ENCODE peak calls at places on chromosomes 11 and 22, in four cellular contexts. D is K562, Y is A549, C is HepG2. A is an unnamed sample.

GRCh38 chr11:68998390-68998911 is 14.6 kb downstream of the MRGPRF start:
- DNase-seq in D (peak; percentile 24), Y (no peak), C (no peak), A (peak; percentile 12)

GRCh38 chr11:1202776-1203504 is 19.9 kb upstream of the MUC5B start:
- DNase-seq in D (peak; percentile 67), Y (peak; percentile 89), C (peak; percentile 24), A (peak; percentile 12)

GRCh38 chr11:125724125-125724524 is 22.0 kb upstream of the PATE1 start:
- DNase-seq in D (peak; percentile 9), Y (no peak), C (peak; percentile 22), A (peak; percentile 4)

GRCh38 chr11:4881860-4882500 is at the start of gene OR51T1:
- DNase-seq in D (peak; percentile 66), Y (no peak), C (no peak), A (peak; percentile 40)

GRCh38 chr11:128437137-128437536 is 150.2 kb downstream of the ETS1 start:
- DNase-seq in D (no peak), Y (no peak), C (no peak), A (peak; percentile 79)

GRCh38 chr22:31631381-31631780 is 30.6 kb downstream of the PISD start:
- DNase-seq in D (no peak), Y (no peak), C (no peak), A (no peak)

GRCh38 chr11:119520966-119521365 is 98.0 kb upstream of the THY1 start:
- DNase-seq in D (no peak), Y (no peak), C (no peak), A (no peak)

GRCh38 chr22:37234736-37235711 is 9.0 kb downstream of the RAC2 start:
- DNase-seq in D (no peak), Y (no peak), C (no peak), A (no peak)

GRCh38 chr22:22167791-22168189 is 76.8 kb upstream of the VPREB1 start:
- DNase-seq in D (peak; percentile 15), Y (no peak), C (no peak), A (no peak)

GRCh38 chr11:66604161-66604560 is 11.2 kb downstream of the CCS start:
- DNase-seq in D (peak; percentile 25), Y (no peak), C (no peak), A (no peak)

GRCh38 chr11:127493330-127493729 is 492.8 kb upstream of the KIRREL3 start:
- DNase-seq in D (peak; percentile 1), Y (no peak), C (no peak), A (peak; percentile 19)

DNA sequence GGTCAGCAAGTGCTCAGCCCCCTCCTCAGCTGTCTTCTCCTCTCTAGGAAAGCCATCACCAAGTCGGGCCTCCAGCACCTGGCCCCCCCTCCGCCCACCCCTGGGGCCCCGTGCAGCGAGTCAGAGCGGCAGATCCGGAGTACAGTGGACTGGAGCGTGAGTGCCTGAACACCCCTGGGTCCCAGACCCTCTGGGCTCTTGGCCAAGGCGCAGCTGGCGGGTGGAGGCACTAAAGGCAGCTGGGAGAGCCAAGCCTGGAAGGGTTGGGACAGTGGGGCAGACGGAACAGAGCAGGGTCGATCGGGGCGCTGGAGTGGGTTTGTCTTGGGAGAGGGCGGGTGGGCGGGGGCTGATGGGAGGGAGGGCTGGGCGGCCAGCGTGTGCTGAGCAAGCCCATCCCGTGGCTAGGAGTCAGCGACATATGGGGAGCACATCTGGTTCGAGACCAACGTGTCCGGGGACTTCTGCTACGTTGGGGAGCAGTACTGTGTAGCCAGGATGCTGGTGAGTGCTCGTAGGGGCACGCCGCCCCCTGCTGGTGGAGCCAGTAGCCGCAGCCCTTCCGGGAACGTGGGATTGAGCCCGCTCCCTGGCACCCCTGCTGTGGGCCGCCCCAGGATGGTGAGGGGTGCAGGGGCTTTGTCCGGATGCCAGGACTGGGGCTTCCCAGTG is 14.1 kb upstream of the MDK start:
- DNase-seq in D (peak; percentile 83), Y (no peak), C (peak; percentile 25), A (peak; percentile 59)
- TF ChIP-seq MAZ in D (no peak), Y (no peak), C (no peak), A (peak; percentile 5)

GRCh38 chr11:105693075-105693474 is 83.2 kb downstream of the GRIA4 start:
- DNase-seq in D (no peak), Y (no peak), C (no peak), A (no peak)

DNA sequence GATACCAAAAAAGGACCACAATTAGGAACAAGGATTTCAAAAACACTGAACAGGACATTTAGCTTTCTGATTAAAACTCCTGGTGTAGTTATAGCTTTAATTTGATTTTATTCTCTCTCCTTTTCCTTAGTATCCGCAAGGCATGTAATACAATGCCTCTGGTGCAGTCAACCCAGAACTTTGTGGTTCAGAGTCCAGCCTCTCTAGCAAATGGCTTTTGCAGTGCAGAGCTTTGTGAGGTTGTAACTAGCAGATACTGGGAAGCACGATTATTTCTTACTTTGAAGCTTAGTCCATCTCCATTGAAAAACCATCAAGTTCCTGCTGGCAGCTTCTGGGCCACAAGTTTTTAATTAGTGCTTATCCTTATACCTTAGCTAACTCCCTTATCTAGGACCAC is 79.8 kb downstream of the GRIA4 start:
- DNase-seq in D (no peak), Y (no peak), C (no peak), A (no peak)
- TF ChIP-seq MAZ in D (no peak), Y (no peak), C (no peak), A (no peak)

GRCh38 chr11:19594326-19594725 is 118.3 kb upstream of the NAV2 start:
- DNase-seq in D (no peak), Y (no peak), C (no peak), A (peak; percentile 50)

GRCh38 chr11:19597876-19598275 is 114.8 kb upstream of the NAV2 start:
- DNase-seq in D (no peak), Y (no peak), C (no peak), A (no peak)

GRCh38 chr11:19595499-19595839 is 117.2 kb upstream of the NAV2 start:
- DNase-seq in D (no peak), Y (no peak), C (no peak), A (no peak)

GRCh38 chr11:19597194-19597593 is 115.4 kb upstream of the NAV2 start:
- DNase-seq in D (no peak), Y (no peak), C (no peak), A (peak; percentile 85)

GRCh38 chr11:19595840-19596751 is 116.5 kb upstream of the NAV2 start:
- DNase-seq in D (no peak), Y (peak; percentile 11), C (no peak), A (peak; percentile 90)
- TF ChIP-seq MAZ in D (no peak), Y (no peak), C (no peak), A (peak; percentile 15)

GRCh38 chr22:23591846-23592245 is 11.8 kb upstream of the IGLL1 start:
- DNase-seq in D (no peak), Y (no peak), C (no peak), A (no peak)

GRCh38 chr22:23591203-23591791 is 11.2 kb upstream of the IGLL1 start:
- DNase-seq in D (peak; percentile 60), Y (peak; percentile 38), C (peak; percentile 41), A (peak; percentile 54)
- TF ChIP-seq MAZ in D (no peak), Y (no peak), C (no peak), A (no peak)

GRCh38 chr11:73236879-73237278 is 18.8 kb downstream of the P2RY2 start:
- DNase-seq in D (peak; percentile 71), Y (peak; percentile 69), C (peak; percentile 57), A (peak; percentile 18)
- TF ChIP-seq MAZ in D (no peak), Y (no peak), C (no peak), A (no peak)